ENCODE peak calls at places on chromosome 19, in ten cellular contexts. N is HCT116; B is Peyer's patch; R is WERI-Rb-1; I is mammary epithelial cell; H is CD4-positive, CD25-positive, alpha-beta regulatory T cell; A is HL-60; Q is CD8-positive, alpha-beta memory T cell; J is CD8-positive, alpha-beta T cell; E is effector memory CD4-positive, alpha-beta T cell. U is an unnamed sample.

GRCh38 chr19:3224346-3225325 is at the start of gene CELF5:
- DNase-seq in N (no peak), B (peak; percentile 56), R (peak; percentile 66), I (no peak), H (peak; percentile 50), A (no peak), Q (peak; percentile 65), J (peak; percentile 44), E (peak; percentile 50), U (no peak)

GRCh38 chr19:2426661-2427322 is 594 bp downstream of the TIMM13 start:
- DNase-seq in N (peak; percentile 16), B (peak; percentile 63), R (peak; percentile 67), I (peak; percentile 35), H (peak; percentile 39), A (peak; percentile 74), Q (peak; percentile 63), J (peak; percentile 11), E (peak; percentile 32), U (no peak)

GRCh38 chr19:40378509-40378908 is 11.5 kb downstream of the HIPK4 start:
- DNase-seq in N (no peak), B (no peak), R (no peak), I (no peak), H (no peak), A (no peak), Q (no peak), J (no peak), E (no peak), U (no peak)

GRCh38 chr19:40165362-40165937 is 25.8 kb upstream of the MAP3K10 start:
- DNase-seq in N (peak; percentile 44), B (peak; percentile 71), R (peak; percentile 75), I (no peak), H (no peak), A (peak; percentile 23), Q (peak; percentile 70), J (peak; percentile 44), E (peak; percentile 17), U (peak; percentile 52)

GRCh38 chr19:10568444-10568825 is 344 bp downstream of the CDKN2D start:
- DNase-seq in N (no peak), B (peak; percentile 73), R (no peak), I (peak; percentile 59), H (no peak), A (peak; percentile 35), Q (peak; percentile 81), J (peak; percentile 47), E (no peak), U (no peak)

GRCh38 chr19:1811942-1812425 is at the start of gene ATP8B3:
- DNase-seq in N (no peak), B (peak; percentile 93), R (no peak), I (no peak), H (peak; percentile 76), A (no peak), Q (peak; percentile 84), J (peak; percentile 66), E (peak; percentile 74), U (no peak)

GRCh38 chr19:42246143-42246868 is 3.9 kb upstream of the GSK3A start:
- DNase-seq in N (no peak), B (peak; percentile 80), R (peak; percentile 69), I (peak; percentile 57), H (no peak), A (peak; percentile 16), Q (no peak), J (no peak), E (no peak), U (no peak)

GRCh38 chr19:56314018-56314583 is 538 bp downstream of the ZSCAN5A start:
- DNase-seq in N (no peak), B (no peak), R (peak; percentile 12), I (no peak), H (no peak), A (peak; percentile 47), Q (no peak), J (no peak), E (no peak), U (peak; percentile 2)

DNA sequence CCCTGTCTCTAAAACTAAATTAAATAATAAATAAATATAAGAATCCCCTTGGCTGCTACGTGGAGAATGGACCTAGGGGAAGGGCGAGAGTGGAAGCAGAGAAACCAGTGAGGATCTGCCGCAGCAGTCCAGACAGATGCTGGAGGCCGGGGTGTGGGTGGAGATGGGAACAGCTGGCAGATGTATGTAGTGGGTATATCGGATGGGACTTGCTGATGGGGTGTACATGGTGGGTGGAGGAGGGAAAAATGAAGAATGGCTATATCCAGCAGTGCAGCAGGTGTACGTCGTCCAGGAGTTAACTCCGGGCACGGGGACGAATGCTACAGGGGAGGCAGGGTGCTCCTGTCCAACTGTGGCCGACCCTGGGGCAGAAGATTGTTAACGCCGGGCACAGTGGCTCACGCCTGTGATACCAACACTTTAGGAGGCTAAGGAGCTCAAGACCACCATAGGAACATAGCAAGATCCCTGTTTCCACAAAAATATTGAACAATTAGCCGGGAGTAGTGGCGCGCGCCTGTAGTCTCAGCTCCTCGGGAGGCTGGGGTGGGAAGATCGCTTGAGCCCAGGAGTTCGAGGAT is 654 bp downstream of the CEP89 start:
- DNase-seq in N (no peak), B (no peak), R (no peak), I (no peak), H (no peak), A (no peak), Q (no peak), J (no peak), E (no peak), U (no peak)
- H3K27ac ChIP-seq in N (peak overlapping the region; percentile 16), B (no peak overlapping the region), R (no peak overlapping the region), I (peak overlapping the region; percentile 42), H (no peak overlapping the region), A (no peak overlapping the region), Q (peak overlapping the region; percentile 16), J (peak overlapping the region; percentile 56), E (peak overlapping the region; percentile 60), U (no peak overlapping the region)

GRCh38 chr19:48619692-48620565 is 623 bp downstream of the SPHK2 start:
- DNase-seq in N (no peak), B (no peak), R (no peak), I (no peak), H (no peak), A (no peak), Q (no peak), J (no peak), E (no peak), U (no peak)
- H3K4me3 ChIP-seq in N (peak overlapping the region; percentile 93), B (peak overlapping the region; percentile 93), R (peak overlapping the region; percentile 97), I (peak overlapping the region; percentile 63), H (peak overlapping the region; percentile 74), A (peak overlapping the region; percentile 91), Q (peak overlapping the region; percentile 76), J (peak overlapping the region; percentile 99), E (peak overlapping the region; percentile 93), U (peak overlapping the region; percentile 82)

DNA sequence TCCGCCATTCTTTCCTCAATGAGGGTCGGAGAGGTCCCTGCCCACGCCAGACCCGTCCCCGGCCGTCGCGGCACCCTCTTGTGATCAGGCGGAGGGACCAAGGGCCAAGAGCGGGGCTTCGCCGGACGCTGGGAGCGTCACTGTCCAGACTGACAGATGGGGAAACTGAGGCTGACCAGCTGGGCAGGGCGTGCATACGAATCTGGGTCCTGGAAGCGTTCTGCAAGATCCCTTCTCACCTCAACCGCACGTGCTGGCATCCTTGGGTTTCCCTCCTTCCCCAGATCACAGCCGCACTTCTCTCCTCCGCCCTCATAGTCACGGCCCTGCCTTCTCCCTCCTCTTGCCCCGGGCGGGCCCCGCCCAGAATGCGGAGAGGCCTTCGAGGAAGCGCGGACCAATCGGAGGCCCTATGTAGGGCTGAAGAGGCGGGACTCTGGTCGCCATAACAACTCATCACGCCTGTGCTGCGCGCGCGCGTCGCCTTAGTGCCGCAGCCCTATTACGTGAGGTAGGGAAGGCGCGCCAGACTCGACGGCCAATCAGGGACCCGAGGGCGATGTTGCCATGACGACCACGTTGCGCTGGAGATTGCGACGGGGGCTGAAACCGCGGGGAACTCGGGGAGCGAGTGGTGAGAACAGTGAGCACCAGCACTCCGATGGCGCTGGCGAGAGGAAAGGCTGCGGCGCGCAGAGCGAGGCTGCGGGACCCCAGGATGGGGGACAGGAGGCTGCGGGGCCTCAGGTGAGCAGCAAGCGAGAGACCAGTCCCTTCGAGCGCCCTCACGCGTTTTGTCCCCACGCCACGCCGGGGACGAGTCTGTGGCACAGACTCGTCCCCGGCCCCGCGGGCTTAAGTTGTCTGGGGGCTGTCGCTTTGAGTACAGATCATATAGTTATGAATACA is 5.7 kb downstream of the RNF225 start:
- DNase-seq in N (peak; percentile 99), B (peak; percentile 100), R (peak; percentile 99), I (peak; percentile 100), H (peak; percentile 99), A (peak; percentile 100), Q (peak; percentile 100), J (peak; percentile 99), E (peak; percentile 99), U (peak; percentile 94)
- H3K27ac ChIP-seq in N (peak overlapping the region; percentile 80), B (peak overlapping the region; percentile 65), R (peak overlapping the region; percentile 83), I (peak overlapping the region; percentile 77), H (peak overlapping the region; percentile 91), A (peak overlapping the region; percentile 61), Q (peak overlapping the region; percentile 95), J (peak overlapping the region; percentile 94), E (peak overlapping the region; percentile 86), U (peak overlapping the region; percentile 77)

GRCh38 chr19:16623576-16623975 is 4.4 kb downstream of the MED26 start:
- DNase-seq in N (no peak), B (no peak), R (no peak), I (no peak), H (no peak), A (no peak), Q (no peak), J (no peak), E (no peak), U (no peak)

GRCh38 chr19:16626796-16627193 is 1.2 kb downstream of the MED26 start:
- DNase-seq in N (no peak), B (no peak), R (no peak), I (peak; percentile 17), H (no peak), A (no peak), Q (no peak), J (no peak), E (no peak), U (no peak)

GRCh38 chr19:16627194-16627927 is 643 bp downstream of the MED26 start:
- DNase-seq in N (no peak), B (peak; percentile 56), R (no peak), I (no peak), H (no peak), A (peak; percentile 26), Q (no peak), J (peak; percentile 6), E (no peak), U (no peak)

GRCh38 chr19:16624236-16624635 is 3.8 kb downstream of the MED26 start:
- DNase-seq in N (no peak), B (no peak), R (no peak), I (no peak), H (no peak), A (no peak), Q (no peak), J (no peak), E (no peak), U (no peak)

DNA sequence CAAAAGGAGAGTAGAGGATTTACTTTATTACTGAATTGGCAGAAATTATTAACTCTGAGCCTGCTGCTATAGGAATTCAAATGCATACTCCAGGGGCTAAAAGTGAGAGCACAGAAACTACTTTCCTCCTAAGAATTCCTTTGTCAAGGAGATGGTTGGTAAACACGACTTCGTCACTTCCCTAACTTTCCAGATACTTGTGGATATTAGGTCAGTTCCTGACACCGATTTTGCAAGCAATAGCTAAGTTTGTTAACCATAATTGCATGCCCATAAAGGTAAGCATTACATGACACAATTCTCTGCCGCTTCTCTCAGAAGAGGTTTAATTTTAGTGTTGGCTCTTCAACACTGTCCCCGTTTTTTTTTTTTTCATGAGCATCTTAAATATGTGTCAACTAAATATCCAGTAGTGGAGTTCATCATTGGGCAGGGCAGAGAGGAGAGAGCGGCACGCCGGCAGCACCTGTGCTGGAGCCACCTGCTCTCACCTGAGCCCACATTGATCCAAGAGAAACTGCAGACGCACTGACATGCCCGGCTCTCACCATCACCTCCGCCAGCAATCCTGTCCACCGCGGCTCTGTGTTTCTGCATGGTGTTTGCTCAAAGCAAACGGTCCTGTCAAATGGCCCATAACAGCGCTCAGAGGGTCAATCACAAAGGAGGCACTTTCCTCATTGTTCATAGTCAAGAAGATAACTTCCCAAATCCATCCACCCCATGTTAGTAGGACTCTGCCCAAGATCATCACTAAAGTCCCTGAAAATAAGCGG is 2.6 kb downstream of the MED26 start:
- DNase-seq in N (no peak), B (no peak), R (no peak), I (no peak), H (no peak), A (no peak), Q (no peak), J (no peak), E (no peak), U (no peak)
- H3K4me3 ChIP-seq in N (no peak overlapping the region), B (no peak overlapping the region), R (no peak overlapping the region), I (no peak overlapping the region), H (peak overlapping the region; percentile 35), A (no peak overlapping the region), Q (no peak overlapping the region), J (no peak overlapping the region), E (no peak overlapping the region), U (no peak overlapping the region)

U was measured in SK-N-MC.